ENCODE peak calls at places on chromosomes 7 and 10, in nine cellular contexts. M is GM19239; R is activated naive CD8-positive, alpha-beta T cell treated with anti-CD3 and anti-CD28 coated beads, Interleukin-2, amount 50 U/mL, for 24 hours; X is heart right ventricle; F is ELR; C is lower lobe of right lung; Q is NAMALWA; T is AML-193; I is GM18507. S is an unnamed sample.

GRCh38 chr7:30980751-30981150 is 17.0 kb downstream of the GHRHR start:
- DNase-seq in M (no peak), R (no peak), X (no peak), F (no peak), C (no peak), Q (no peak), T (no peak), I (no peak), S (no peak)

GRCh38 chr10:130750441-130750840 is 561.1 kb downstream of the TCERG1L start:
- DNase-seq in M (no peak), R (no peak), X (no peak), F (no peak), C (no peak), Q (no peak), T (no peak), I (no peak), S (no peak)

GRCh38 chr7:43501881-43502280 is 81.0 kb upstream of the STK17A start:
- DNase-seq in M (no peak), R (no peak), X (no peak), F (no peak), C (no peak), Q (no peak), T (no peak), I (no peak), S (peak)

GRCh38 chr10:59175538-59176240 is 754 bp upstream of the PHYHIPL start:
- DNase-seq in M (no peak), R (no peak), X (no peak), F (no peak), C (peak), Q (no peak), T (no peak), I (no peak), S (no peak)

GRCh38 chr10:31864834-31865518 is 63.7 kb downstream of the ARHGAP12 start:
- DNase-seq in M (no peak), R (no peak), X (no peak), F (peak), C (no peak), Q (no peak), T (no peak), I (no peak), S (peak)

GRCh38 chr10:988667-989545 is 672 bp downstream of the GTPBP4 start:
- DNase-seq in M (no peak), R (no peak), X (no peak), F (peak), C (no peak), Q (no peak), T (no peak), I (peak), S (peak)

GRCh38 chr10:63064706-63065105 is 68.4 kb upstream of the NRBF2 start:
- DNase-seq in M (no peak), R (no peak), X (no peak), F (no peak), C (no peak), Q (no peak), T (no peak), I (no peak), S (no peak)

GRCh38 chr10:349081-349480 is 213.8 kb downstream of the ZMYND11 start:
- DNase-seq in M (no peak), R (no peak), X (no peak), F (no peak), C (no peak), Q (no peak), T (no peak), I (no peak), S (no peak)

GRCh38 chr7:77866791-77867190 is 68.2 kb downstream of the PHTF2 start:
- DNase-seq in M (no peak), R (no peak), X (no peak), F (peak), C (no peak), Q (no peak), T (peak), I (no peak), S (peak)

GRCh38 chr7:132019718-132020117 is 463.3 kb upstream of the PODXL start:
- DNase-seq in M (no peak), R (no peak), X (no peak), F (no peak), C (no peak), Q (no peak), T (no peak), I (no peak), S (no peak)

GRCh38 chr10:79129361-79129997 is 60.7 kb downstream of the ZMIZ1 start:
- DNase-seq in M (no peak), R (no peak), X (no peak), F (peak), C (no peak), Q (no peak), T (no peak), I (no peak), S (no peak)

GRCh38 chr7:42212541-42213090 is 24.4 kb downstream of the GLI3 start:
- DNase-seq in M (no peak), R (no peak), X (no peak), F (no peak), C (no peak), Q (no peak), T (no peak), I (no peak), S (no peak)

GRCh38 chr7:21450876-21451275 is 23.0 kb downstream of the SP4 start:
- DNase-seq in M (no peak), R (no peak), X (no peak), F (no peak), C (no peak), Q (no peak), T (no peak), I (no peak), S (no peak)

GRCh38 chr10:36089790-36090391 is 447.8 kb upstream of the FZD8 start:
- DNase-seq in M (no peak), R (no peak), X (peak), F (no peak), C (no peak), Q (no peak), T (no peak), I (no peak), S (no peak)

GRCh38 chr7:40758590-40758989 is 623.8 kb downstream of the SUGCT start:
- DNase-seq in M (no peak), R (no peak), X (no peak), F (no peak), C (no peak), Q (no peak), T (no peak), I (no peak), S (no peak)

GRCh38 chr10:86169506-86170254 is 196.9 kb downstream of the GRID1 start:
- DNase-seq in M (no peak), R (no peak), X (no peak), F (no peak), C (no peak), Q (no peak), T (no peak), I (no peak), S (no peak)

S was measured in HFFc6.